ENCODE peak calls at places on chromosome 18, in seven cellular contexts. S, A, T, U, J, Y and Z are unnamed samples.

GRCh38 chr18:6624271-6624670 is 105.2 kb upstream of the ARHGAP28 start:
- DNase-seq in Y (no peak), A (no peak), T (no peak), U (no peak), S (no peak), J (peak; percentile 73), Z (no peak)

GRCh38 chr18:24276994-24277393 is 120.6 kb downstream of the OSBPL1A start:
- DNase-seq in T (no peak), Y (no peak), S (no peak), J (no peak), U (no peak), A (no peak), Z (no peak)

GRCh38 chr18:68436485-68436884 is 278.4 kb downstream of the TMX3 start:
- DNase-seq in Y (no peak), S (no peak), U (no peak), J (peak; percentile 61), A (no peak), T (peak; percentile 96), Z (no peak)

GRCh38 chr18:45621068-45621511 is 5.8 kb downstream of the SLC14A2 start:
- DNase-seq in T (peak; percentile 67), J (peak; percentile 44), S (peak; percentile 55), Y (no peak), A (peak; percentile 32), U (no peak), Z (no peak)

GRCh38 chr18:8493141-8493540 is 116.1 kb upstream of the RAB12 start:
- DNase-seq in S (no peak), A (no peak), T (no peak), J (no peak), Y (no peak), U (no peak), Z (no peak)

GRCh38 chr18:51342815-51343214 is 145.3 kb upstream of the MEX3C start:
- DNase-seq in T (no peak), S (no peak), U (no peak), A (no peak), J (peak; percentile 1), Y (no peak), Z (no peak)

GRCh38 chr18:9366126-9366714 is 31.6 kb downstream of the TWSG1 start:
- DNase-seq in T (peak; percentile 74), Y (no peak), J (peak; percentile 40), U (no peak), S (no peak), A (peak; percentile 22), Z (no peak)

GRCh38 chr18:35241523-35241804 is 630 bp downstream of the ZNF397 start:
- DNase-seq in S (no peak), A (no peak), U (no peak), J (no peak), T (peak; percentile 18), Y (no peak), Z (no peak)

GRCh38 chr18:64972545-64972944 is 778.3 kb upstream of the CDH7 start:
- DNase-seq in U (no peak), A (no peak), J (no peak), S (no peak), Y (no peak), T (peak; percentile 79), Z (no peak)

DNA sequence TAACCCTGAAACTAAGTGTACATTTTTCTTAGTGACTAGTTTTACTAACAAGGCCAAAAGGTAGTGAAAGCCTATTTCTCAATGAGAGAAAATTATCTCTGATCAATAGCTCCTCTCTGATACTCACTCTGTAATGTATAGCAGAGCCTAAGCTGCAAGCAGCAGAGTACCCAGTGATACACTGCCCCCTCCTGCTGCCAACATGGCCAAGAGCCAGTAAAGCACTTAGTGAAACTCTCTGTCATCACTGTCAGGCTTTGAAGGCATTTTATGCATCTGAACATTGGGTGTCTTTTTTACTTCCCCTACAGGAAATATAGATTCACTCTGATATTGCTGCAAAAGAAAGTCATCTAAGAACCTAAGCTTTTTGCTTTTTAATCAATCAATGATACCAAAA is 784.1 kb upstream of the CDH7 start:
- DNase-seq in A (no peak), S (no peak), T (peak; percentile 80), J (no peak), U (no peak), Y (no peak), Z (peak; percentile 23)
- TF ChIP-seq CTCF in A (no peak), S (no peak), T (peak; percentile 22), J (no peak), U (no peak), Y (no peak), Z (no peak)

GRCh38 chr18:79460445-79461300 is 64.9 kb downstream of the NFATC1 start:
- DNase-seq in T (no peak), Y (no peak), S (no peak), U (no peak), J (peak; percentile 4), A (no peak), Z (no peak)
- H3K4me1 ChIP-seq in T (peaks cover 13% of the 10 kb centered on the region), Y (no peaks in the 10 kb centered on the region), S (no peaks in the 10 kb centered on the region), U (peaks cover 8% of the 10 kb centered on the region), J (peaks cover 16% of the 10 kb centered on the region), A (peaks cover 16% of the 10 kb centered on the region), Z (peaks cover 45% of the 10 kb centered on the region)

GRCh38 chr18:74507120-74507881 is 11.1 kb downstream of the CNDP2 start:
- DNase-seq in S (no peak), U (no peak), J (no peak), Y (peak; percentile 61), T (no peak), A (peak; percentile 91), Z (no peak)

GRCh38 chr18:74508366-74508765 is 12.2 kb downstream of the CNDP2 start:
- DNase-seq in U (no peak), S (no peak), J (no peak), Y (no peak), A (peak; percentile 9), T (no peak), Z (no peak)

GRCh38 chr18:74505776-74506175 is 9.6 kb downstream of the CNDP2 start:
- DNase-seq in J (no peak), S (no peak), T (no peak), Y (peak; percentile 75), U (no peak), A (peak; percentile 11), Z (no peak)

GRCh38 chr18:74507927-74508326 is 11.8 kb downstream of the CNDP2 start:
- DNase-seq in J (no peak), U (no peak), Y (peak; percentile 67), S (no peak), T (no peak), A (no peak), Z (no peak)

DNA sequence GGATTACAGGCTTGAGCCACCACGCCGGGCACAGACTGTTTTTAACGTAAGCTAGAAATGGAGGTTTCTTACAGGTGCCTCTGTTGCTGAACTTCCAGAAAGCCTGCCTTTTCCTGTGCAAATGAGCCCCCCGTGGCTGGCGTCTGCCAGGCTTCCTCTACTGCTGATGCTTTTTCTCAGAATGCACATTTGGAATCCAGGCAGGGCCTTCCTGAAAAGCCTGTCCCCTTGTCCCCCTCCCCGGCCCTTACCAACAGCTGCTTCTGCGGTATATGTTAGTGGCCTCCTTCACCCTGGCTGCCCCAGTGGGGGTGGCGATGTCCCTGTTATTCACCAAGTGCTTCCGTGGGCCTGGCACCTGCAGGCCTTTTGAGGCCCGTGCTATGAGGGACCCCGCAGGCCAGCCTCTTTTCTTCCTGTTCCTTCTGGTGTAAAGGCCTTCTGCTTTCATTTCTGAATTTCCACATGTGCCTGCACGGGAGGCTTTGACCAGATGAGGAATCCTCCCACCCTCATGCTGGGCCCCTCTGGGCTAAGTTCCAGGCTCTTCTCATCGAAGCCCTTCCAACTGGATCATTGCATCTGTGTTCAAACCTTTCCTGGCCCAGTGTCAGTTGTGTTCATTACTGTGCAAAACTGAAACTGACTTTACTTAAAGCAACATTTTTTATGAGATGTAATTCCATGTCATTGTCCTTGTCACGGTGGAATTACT is 10.4 kb downstream of the CNDP2 start:
- DNase-seq in Y (no peak), U (no peak), A (peak; percentile 16), J (peak; percentile 36), S (no peak), T (no peak), Z (no peak)
- H3K36me3 ChIP-seq in Y (peaks cover 100% of the 10 kb centered on the region), U (peaks cover 98% of the 10 kb centered on the region), A (no peaks in the 10 kb centered on the region), J (peaks cover 66% of the 10 kb centered on the region), S (peaks cover 91% of the 10 kb centered on the region), T (peaks cover 19% of the 10 kb centered on the region), Z (peaks cover 98% of the 10 kb centered on the region)

DNA sequence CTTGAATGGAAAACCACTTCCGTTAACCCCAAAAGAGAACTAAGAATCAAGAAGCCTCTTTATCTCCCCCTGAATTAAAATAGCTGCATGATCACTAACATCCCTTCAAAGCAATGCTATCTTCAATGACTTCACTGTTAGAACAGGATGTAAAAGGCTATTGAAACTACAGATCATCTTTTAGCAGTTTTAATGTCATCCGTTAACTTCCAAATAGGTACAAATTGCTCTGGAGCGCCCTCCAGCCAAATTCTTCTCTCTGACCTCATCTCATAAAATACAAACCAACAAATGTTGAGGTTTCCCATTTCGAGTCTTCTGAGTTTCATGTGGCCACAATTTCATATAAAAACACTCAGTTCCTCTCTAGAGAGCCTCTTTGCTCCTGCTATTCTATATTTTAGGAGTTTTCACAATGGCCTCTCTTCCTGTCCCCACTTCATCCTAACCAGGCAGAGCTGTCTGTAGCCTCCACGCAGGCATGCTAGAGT is 38.0 kb downstream of the B4GALT6 start:
- DNase-seq in J (no peak), T (no peak), A (no peak), U (no peak), Y (no peak), S (no peak), Z (no peak)
- TF ChIP-seq CTCF in J (no peak), T (no peak), A (no peak), U (no peak), Y (no peak), S (no peak), Z (no peak)

GRCh38 chr18:48159816-48160215 is 229.4 kb upstream of the SMAD2 start:
- DNase-seq in A (no peak), Y (no peak), U (no peak), T (no peak), J (no peak), S (no peak), Z (no peak)
- H3K4me1 ChIP-seq in A (peaks cover 22% of the 10 kb centered on the region), Y (peaks cover 5% of the 10 kb centered on the region), U (no peaks in the 10 kb centered on the region), T (peaks cover 5% of the 10 kb centered on the region), J (no peaks in the 10 kb centered on the region), S (peaks cover 12% of the 10 kb centered on the region), Z (peaks cover 28% of the 10 kb centered on the region)

GRCh38 chr18:79715280-79715679 is 35.7 kb downstream of the CTDP1 start:
- DNase-seq in J (no peak), U (no peak), T (no peak), Y (peak; percentile 75), S (no peak), A (no peak), Z (no peak)
- H3K36me3 ChIP-seq in J (peaks cover 61% of the 10 kb centered on the region), U (peaks cover 69% of the 10 kb centered on the region), T (no peaks in the 10 kb centered on the region), Y (peaks cover 97% of the 10 kb centered on the region), S (peaks cover 98% of the 10 kb centered on the region), A (no peaks in the 10 kb centered on the region), Z (peaks cover 87% of the 10 kb centered on the region)

GRCh38 chr18:74060511-74061028 is 87.1 kb downstream of the FBXO15 start:
- DNase-seq in Y (no peak), S (no peak), A (no peak), U (no peak), J (no peak), T (no peak), Z (no peak)
- TF ChIP-seq CTCF in Y (no peak), S (no peak), A (no peak), U (no peak), J (no peak), T (no peak), Z (no peak)

DNA sequence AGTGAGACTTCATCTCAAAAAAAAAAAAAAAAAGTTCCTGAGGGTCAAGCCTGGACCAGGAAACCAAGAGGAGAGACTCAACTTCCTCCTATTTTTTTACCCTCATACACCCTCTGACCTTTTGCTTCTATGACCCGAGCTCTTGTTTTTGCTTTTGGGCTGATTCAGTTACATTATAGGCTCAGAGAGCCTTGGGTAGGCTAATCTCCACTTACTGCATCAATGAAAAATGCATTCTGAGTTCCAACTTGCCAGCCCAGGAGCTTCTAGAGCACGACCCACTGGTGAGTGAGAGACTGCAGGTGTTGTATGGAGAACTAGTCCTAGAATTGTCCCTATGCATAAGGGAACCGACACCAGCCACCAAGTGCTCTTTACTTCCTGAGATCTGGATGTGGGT is 91.1 kb downstream of the CABLES1 start:
- DNase-seq in A (no peak), Y (no peak), T (no peak), U (no peak), J (peak; percentile 61), S (no peak), Z (no peak)
- H3K4me1 ChIP-seq in A (peaks cover 13% of the 10 kb centered on the region), Y (peaks cover 45% of the 10 kb centered on the region), T (peaks cover 39% of the 10 kb centered on the region), U (peaks cover 68% of the 10 kb centered on the region), J (peaks cover 38% of the 10 kb centered on the region), S (peaks cover 20% of the 10 kb centered on the region), Z (peaks cover 55% of the 10 kb centered on the region)